ENCODE peak calls at places on chromosomes 4 and X, in eight cellular contexts. V, N, B, S, Q, H, D and K are unnamed samples.

GRCh38 chrX:154046262-154046771 is 26.6 kb upstream of the IRAK1 start:
- DNase-seq in V (peak; percentile 80), N (no peak), B (no peak), S (no peak), Q (peak; percentile 21), H (peak; percentile 65), D (no peak), K (peak; percentile 20)

GRCh38 chrX:65668362-65669310 is 1.2 kb downstream of the MSN start:
- DNase-seq in V (peak; percentile 90), N (peak; percentile 7), B (peak; percentile 30), S (peak; percentile 28), Q (peak; percentile 23), H (peak; percentile 64), D (peak; percentile 89), K (peak; percentile 85)

GRCh38 chr4:56575820-56576429 is 70.3 kb downstream of the ARL9 start:
- DNase-seq in V (no peak), N (no peak), B (no peak), S (peak; percentile 32), Q (peak; percentile 28), H (no peak), D (no peak), K (peak; percentile 45)

GRCh38 chr4:181330654-181331595 is 912.3 kb upstream of the TENM3 start:
- DNase-seq in V (no peak), N (no peak), B (no peak), S (peak; percentile 15), Q (no peak), H (no peak), D (no peak), K (no peak)

GRCh38 chr4:140756292-140757219 is at the start of gene TBC1D9:
- DNase-seq in V (peak; percentile 86), N (peak; percentile 85), B (peak; percentile 79), S (peak; percentile 82), Q (peak; percentile 49), H (peak; percentile 80), D (peak; percentile 82), K (peak; percentile 92)

GRCh38 chrX:148380614-148381561 is 119.5 kb upstream of the AFF2 start:
- DNase-seq in V (no peak), N (no peak), B (no peak), S (no peak), Q (no peak), H (peak; percentile 1), D (no peak), K (peak; percentile 50)

GRCh38 chr4:182369211-182369610 is 126.0 kb downstream of the TENM3 start:
- DNase-seq in V (no peak), N (no peak), B (no peak), S (no peak), Q (no peak), H (no peak), D (no peak), K (no peak)

GRCh38 chrX:8453619-8454018 is 11.0 kb upstream of the VCX3B start:
- DNase-seq in V (no peak), N (no peak), B (no peak), S (no peak), Q (no peak), H (no peak), D (no peak), K (no peak)

GRCh38 chr4:83282049-83282535 is 2.5 kb downstream of the COQ2 start:
- DNase-seq in V (no peak), N (peak; percentile 51), B (peak; percentile 30), S (peak; percentile 24), Q (peak; percentile 42), H (peak; percentile 65), D (no peak), K (peak; percentile 75)

GRCh38 chr4:15341022-15341732 is 86.7 kb upstream of the C1QTNF7 start:
- DNase-seq in V (no peak), N (no peak), B (no peak), S (no peak), Q (no peak), H (no peak), D (no peak), K (no peak)

GRCh38 chrX:71953946-71954345 is 43.3 kb downstream of the NHSL2 start:
- DNase-seq in V (no peak), N (no peak), B (no peak), S (no peak), Q (no peak), H (no peak), D (no peak), K (no peak)

GRCh38 chrX:9921407-9921806 is 45.8 kb upstream of the CLDN34 start:
- DNase-seq in V (no peak), N (no peak), B (no peak), S (no peak), Q (no peak), H (no peak), D (no peak), K (no peak)

GRCh38 chr4:86319390-86319789 is 40.5 kb downstream of the MAPK10 start:
- DNase-seq in V (no peak), N (no peak), B (no peak), S (no peak), Q (no peak), H (no peak), D (no peak), K (peak; percentile 47)

GRCh38 chr4:106585920-106586349 is 217.4 kb upstream of the GIMD1 start:
- DNase-seq in V (no peak), N (no peak), B (no peak), S (no peak), Q (no peak), H (no peak), D (no peak), K (peak; percentile 27)

GRCh38 chrX:39427492-39428289 is 626.4 kb downstream of the MID1IP1 start:
- DNase-seq in V (no peak), N (no peak), B (no peak), S (peak; percentile 52), Q (no peak), H (peak; percentile 18), D (no peak), K (peak; percentile 29)

GRCh38 chr4:76850010-76850441 is 47.9 kb downstream of the SOWAHB start:
- DNase-seq in V (no peak), N (no peak), B (no peak), S (no peak), Q (no peak), H (peak; percentile 61), D (no peak), K (peak; percentile 96)

GRCh38 chr4:141630854-141631253 is 5.5 kb upstream of the IL15 start:
- DNase-seq in V (no peak), N (no peak), B (no peak), S (no peak), Q (no peak), H (no peak), D (no peak), K (no peak)

GRCh38 chr4:38896940-38897339 is 29.3 kb downstream of the FAM114A1 start:
- DNase-seq in V (no peak), N (no peak), B (no peak), S (no peak), Q (no peak), H (no peak), D (no peak), K (no peak)

GRCh38 chrX:1477229-1477628 is 24.5 kb upstream of the ASMTL start:
- DNase-seq in V (no peak), N (no peak), B (no peak), S (no peak), Q (no peak), H (no peak), D (no peak), K (no peak)

GRCh38 chr4:153573221-153573620 is 107.1 kb downstream of the TMEM131L start:
- DNase-seq in V (peak; percentile 75), N (no peak), B (no peak), S (no peak), Q (no peak), H (no peak), D (no peak), K (no peak)

GRCh38 chr4:153577053-153577452 is 107.0 kb upstream of the TLR2 start:
- DNase-seq in V (no peak), N (no peak), B (no peak), S (no peak), Q (no peak), H (no peak), D (no peak), K (no peak)

GRCh38 chr4:153579410-153579809 is 104.7 kb upstream of the TLR2 start:
- DNase-seq in V (no peak), N (no peak), B (no peak), S (no peak), Q (no peak), H (no peak), D (no peak), K (no peak)

GRCh38 chr4:153573881-153574807 is 108.0 kb downstream of the TMEM131L start:
- DNase-seq in V (peak; percentile 84), N (peak; percentile 18), B (peak; percentile 67), S (peak; percentile 54), Q (peak; percentile 4), H (peak; percentile 77), D (no peak), K (peak; percentile 70)

GRCh38 chr4:153576443-153576774 is 107.7 kb upstream of the TLR2 start:
- DNase-seq in V (no peak), N (no peak), B (no peak), S (no peak), Q (no peak), H (no peak), D (no peak), K (no peak)
- TF ChIP-seq CTCF in V (no peak), N (no peak), B (no peak), S (no peak), Q (no peak), H (peak; percentile 1), D (no peak), K (no peak)

GRCh38 chr4:27176400-27176799 is 315.8 kb downstream of the STIM2 start:
- DNase-seq in V (no peak), N (peak; percentile 38), B (no peak), S (peak; percentile 42), Q (no peak), H (no peak), D (no peak), K (peak; percentile 60)
- TF ChIP-seq CTCF in V (no peak), N (no peak), B (peak; percentile 11), S (peak; percentile 6), Q (no peak), H (peak; percentile 21), D (peak; percentile 13), K (peak; percentile 69)

GRCh38 chrX:51641421-51642021 is 22.8 kb upstream of the CENPVL3 start:
- DNase-seq in V (no peak), N (peak; percentile 26), B (no peak), S (peak; percentile 63), Q (peak; percentile 2), H (peak; percentile 35), D (no peak), K (peak; percentile 39)
- TF ChIP-seq CTCF in V (no peak), N (peak; percentile 56), B (no peak), S (peak; percentile 51), Q (peak; percentile 15), H (peak; percentile 46), D (no peak), K (peak; percentile 52)

GRCh38 chrX:17067534-17067933 is 121.1 kb downstream of the REPS2 start:
- DNase-seq in V (no peak), N (no peak), B (no peak), S (no peak), Q (no peak), H (no peak), D (no peak), K (no peak)

GRCh38 chrX:17062065-17062464 is 115.6 kb downstream of the REPS2 start:
- DNase-seq in V (no peak), N (no peak), B (no peak), S (no peak), Q (no peak), H (no peak), D (no peak), K (no peak)

DNA sequence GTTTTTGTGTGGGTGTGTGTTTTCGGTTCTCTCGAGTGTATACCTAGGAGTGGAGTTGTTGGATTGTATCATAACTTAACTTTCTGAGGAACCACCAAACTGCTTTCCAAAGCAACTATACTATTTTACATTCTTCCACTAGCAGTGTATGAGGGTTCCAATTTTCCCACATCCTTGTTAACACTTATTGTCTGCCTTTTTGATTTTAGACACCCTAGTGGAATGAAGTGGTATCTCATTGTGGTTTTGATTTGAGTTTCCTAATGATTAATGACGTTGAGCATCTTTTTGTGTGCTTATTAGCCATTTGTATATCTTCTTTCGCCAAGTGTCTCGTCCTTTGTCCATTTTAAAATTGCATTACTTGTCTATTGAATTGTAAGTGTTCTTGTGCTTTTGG is 118.6 kb downstream of the REPS2 start:
- DNase-seq in V (no peak), N (no peak), B (no peak), S (no peak), Q (no peak), H (no peak), D (no peak), K (no peak)
- TF ChIP-seq CTCF in V (no peak), N (no peak), B (no peak), S (no peak), Q (no peak), H (no peak), D (no peak), K (no peak)